ENCODE peak calls at places on chromosomes 2 and 18, in five cellular contexts. One of them, this sample, is unnamed.

GRCh38 chr2:155250800-155251199 is 552.3 kb downstream of the KCNJ3 start:
- DNase-seq in transverse colon: no peak
- DNase-seq in adrenal gland: no peak
- DNase-seq in uterus: no peak
- DNase-seq in GM23248: peak
- DNase-seq in this sample: no peak

GRCh38 chr18:12944724-12945123 is 3.1 kb upstream of the SEH1L start:
- DNase-seq in transverse colon: peak
- DNase-seq in adrenal gland: peak
- DNase-seq in uterus: no peak
- DNase-seq in GM23248: peak
- DNase-seq in this sample: peak

GRCh38 chr2:71685073-71685848 is 231.9 kb downstream of the DYSF start:
- DNase-seq in transverse colon: no peak
- DNase-seq in adrenal gland: no peak
- DNase-seq in uterus: no peak
- DNase-seq in GM23248: no peak
- DNase-seq in this sample: no peak

GRCh38 chr2:128361376-128362131 is 42.9 kb upstream of the HS6ST1 start:
- DNase-seq in transverse colon: no peak
- DNase-seq in adrenal gland: no peak
- DNase-seq in uterus: no peak
- DNase-seq in GM23248: no peak
- DNase-seq in this sample: no peak

GRCh38 chr18:65298422-65298821 is 452.4 kb upstream of the CDH7 start:
- DNase-seq in transverse colon: no peak
- DNase-seq in adrenal gland: peak
- DNase-seq in uterus: no peak
- DNase-seq in GM23248: no peak
- DNase-seq in this sample: no peak

GRCh38 chr2:46196871-46197462 is 100.2 kb upstream of the EPAS1 start:
- DNase-seq in transverse colon: no peak
- DNase-seq in adrenal gland: no peak
- DNase-seq in uterus: no peak
- DNase-seq in GM23248: no peak
- DNase-seq in this sample: no peak

GRCh38 chr2:6177796-6178195 is 485.6 kb downstream of the SOX11 start:
- DNase-seq in transverse colon: no peak
- DNase-seq in adrenal gland: no peak
- DNase-seq in uterus: no peak
- DNase-seq in GM23248: no peak
- DNase-seq in this sample: no peak

GRCh38 chr2:213764849-213765248 is 480.6 kb downstream of the SPAG16 start:
- DNase-seq in transverse colon: no peak
- DNase-seq in adrenal gland: no peak
- DNase-seq in uterus: no peak
- DNase-seq in GM23248: peak
- DNase-seq in this sample: no peak

GRCh38 chr2:38245114-38245641 is 131.9 kb downstream of the ATL2 start:
- DNase-seq in transverse colon: no peak
- DNase-seq in adrenal gland: no peak
- DNase-seq in uterus: no peak
- DNase-seq in GM23248: peak
- DNase-seq in this sample: no peak

GRCh38 chr2:16165518-16166326 is 225.4 kb downstream of the MYCN start:
- DNase-seq in transverse colon: no peak
- DNase-seq in adrenal gland: no peak
- DNase-seq in uterus: no peak
- DNase-seq in GM23248: no peak
- DNase-seq in this sample: no peak

GRCh38 chr2:120388222-120389035 is 42.5 kb downstream of the INHBB start:
- DNase-seq in transverse colon: peak
- DNase-seq in adrenal gland: no peak
- DNase-seq in uterus: no peak
- DNase-seq in GM23248: no peak
- DNase-seq in this sample: no peak

GRCh38 chr18:12515550-12515949 is 107.8 kb downstream of the PRELID3A start:
- DNase-seq in transverse colon: no peak
- DNase-seq in adrenal gland: no peak
- DNase-seq in uterus: no peak
- DNase-seq in GM23248: peak
- DNase-seq in this sample: no peak

GRCh38 chr2:100588071-100588786 is 25.4 kb downstream of the PDCL3 start:
- DNase-seq in transverse colon: no peak
- DNase-seq in adrenal gland: peak
- DNase-seq in uterus: no peak
- DNase-seq in GM23248: peak
- DNase-seq in this sample: no peak

GRCh38 chr2:173715483-173715882 is 249.7 kb downstream of the SP3 start:
- DNase-seq in transverse colon: no peak
- DNase-seq in adrenal gland: no peak
- DNase-seq in uterus: no peak
- DNase-seq in GM23248: no peak
- DNase-seq in this sample: no peak

GRCh38 chr2:46666044-46666662 is 186.8 kb downstream of the TMEM247 start:
- DNase-seq in transverse colon: peak
- DNase-seq in adrenal gland: no peak
- DNase-seq in uterus: peak
- DNase-seq in GM23248: no peak
- DNase-seq in this sample: peak

GRCh38 chr2:197168705-197169104 is 141.9 kb downstream of the ANKRD44 start:
- DNase-seq in transverse colon: peak
- DNase-seq in adrenal gland: peak
- DNase-seq in uterus: peak
- DNase-seq in GM23248: peak
- DNase-seq in this sample: peak

GRCh38 chr2:39266139-39266805 is 22.5 kb upstream of the CDKL4 start:
- DNase-seq in transverse colon: no peak
- DNase-seq in adrenal gland: no peak
- DNase-seq in uterus: no peak
- DNase-seq in GM23248: peak
- DNase-seq in this sample: no peak

GRCh38 chr2:24515841-24516240 is 24.8 kb downstream of the NCOA1 start:
- DNase-seq in transverse colon: no peak
- DNase-seq in adrenal gland: no peak
- DNase-seq in uterus: no peak
- DNase-seq in GM23248: peak
- DNase-seq in this sample: no peak

GRCh38 chr18:76621184-76621583 is 126.1 kb upstream of the ZNF516 start:
- DNase-seq in transverse colon: no peak
- DNase-seq in adrenal gland: peak
- DNase-seq in uterus: peak
- DNase-seq in GM23248: peak
- DNase-seq in this sample: no peak

GRCh38 chr2:218999881-219000568 is 6.8 kb upstream of the CRYBA2 start:
- DNase-seq in transverse colon: no peak
- DNase-seq in adrenal gland: no peak
- DNase-seq in uterus: no peak
- DNase-seq in GM23248: no peak
- DNase-seq in this sample: no peak

GRCh38 chr2:26970928-26971627 is 641 bp downstream of the MAPRE3 start:
- DNase-seq in transverse colon: no peak
- DNase-seq in adrenal gland: peak
- DNase-seq in uterus: peak
- DNase-seq in GM23248: peak
- DNase-seq in this sample: no peak

GRCh38 chr18:10122116-10122515 is 208.3 kb downstream of the VAPA start:
- DNase-seq in transverse colon: no peak
- DNase-seq in adrenal gland: peak
- DNase-seq in uterus: no peak
- DNase-seq in GM23248: peak
- DNase-seq in this sample: no peak

GRCh38 chr2:218996937-218997336 is 3.7 kb upstream of the CRYBA2 start:
- DNase-seq in transverse colon: no peak
- DNase-seq in adrenal gland: no peak
- DNase-seq in uterus: no peak
- DNase-seq in GM23248: no peak
- DNase-seq in this sample: no peak

GRCh38 chr2:207258191-207258991 is 92.6 kb upstream of the KLF7 start:
- DNase-seq in transverse colon: peak
- DNase-seq in adrenal gland: peak
- DNase-seq in uterus: peak
- DNase-seq in GM23248: peak
- DNase-seq in this sample: peak

GRCh38 chr18:58491113-58491696 is 137.7 kb downstream of the ALPK2 start:
- DNase-seq in transverse colon: peak
- DNase-seq in adrenal gland: no peak
- DNase-seq in uterus: peak
- DNase-seq in GM23248: no peak
- DNase-seq in this sample: no peak

GRCh38 chr18:46622999-46623398 is 34.0 kb downstream of the LOXHD1 start:
- DNase-seq in transverse colon: no peak
- DNase-seq in adrenal gland: no peak
- DNase-seq in uterus: no peak
- DNase-seq in GM23248: peak
- DNase-seq in this sample: no peak

GRCh38 chr2:166112193-166112605 is 15.6 kb downstream of the SCN1A start:
- DNase-seq in transverse colon: no peak
- DNase-seq in adrenal gland: no peak
- DNase-seq in uterus: no peak
- DNase-seq in GM23248: peak
- DNase-seq in this sample: no peak

GRCh38 chr2:134271758-134272157 is 17.9 kb downstream of the MGAT5 start:
- DNase-seq in transverse colon: no peak
- DNase-seq in adrenal gland: no peak
- DNase-seq in uterus: no peak
- DNase-seq in GM23248: no peak
- DNase-seq in this sample: no peak

GRCh38 chr18:69885841-69886531 is 61.7 kb downstream of the CD226 start:
- DNase-seq in transverse colon: no peak
- DNase-seq in adrenal gland: no peak
- DNase-seq in uterus: no peak
- DNase-seq in GM23248: no peak
- DNase-seq in this sample: no peak

GRCh38 chr2:162839419-162839818 is 852 bp upstream of the KCNH7 start:
- DNase-seq in transverse colon: no peak
- DNase-seq in adrenal gland: no peak
- DNase-seq in uterus: no peak
- DNase-seq in GM23248: no peak
- DNase-seq in this sample: no peak

GRCh38 chr2:206031162-206031784 is 54.7 kb downstream of the INO80D start:
- DNase-seq in transverse colon: no peak
- DNase-seq in adrenal gland: no peak
- DNase-seq in uterus: no peak
- DNase-seq in GM23248: peak
- DNase-seq in this sample: no peak

GRCh38 chr18:62715439-62715792 is at the start of gene PHLPP1:
- DNase-seq in transverse colon: no peak
- DNase-seq in adrenal gland: no peak
- DNase-seq in uterus: no peak
- DNase-seq in GM23248: no peak
- DNase-seq in this sample: no peak

GRCh38 chr2:176561706-176562105 is 292.5 kb downstream of the MTX2 start:
- DNase-seq in transverse colon: no peak
- DNase-seq in adrenal gland: no peak
- DNase-seq in uterus: no peak
- DNase-seq in GM23248: peak
- DNase-seq in this sample: no peak
- H3K27ac ChIP-seq in transverse colon: no peak
- H3K27ac ChIP-seq in adrenal gland: no peak
- H3K27ac ChIP-seq in uterus: no peak
- H3K27ac ChIP-seq in GM23248: peak
- H3K27ac ChIP-seq in this sample: no peak

DNA sequence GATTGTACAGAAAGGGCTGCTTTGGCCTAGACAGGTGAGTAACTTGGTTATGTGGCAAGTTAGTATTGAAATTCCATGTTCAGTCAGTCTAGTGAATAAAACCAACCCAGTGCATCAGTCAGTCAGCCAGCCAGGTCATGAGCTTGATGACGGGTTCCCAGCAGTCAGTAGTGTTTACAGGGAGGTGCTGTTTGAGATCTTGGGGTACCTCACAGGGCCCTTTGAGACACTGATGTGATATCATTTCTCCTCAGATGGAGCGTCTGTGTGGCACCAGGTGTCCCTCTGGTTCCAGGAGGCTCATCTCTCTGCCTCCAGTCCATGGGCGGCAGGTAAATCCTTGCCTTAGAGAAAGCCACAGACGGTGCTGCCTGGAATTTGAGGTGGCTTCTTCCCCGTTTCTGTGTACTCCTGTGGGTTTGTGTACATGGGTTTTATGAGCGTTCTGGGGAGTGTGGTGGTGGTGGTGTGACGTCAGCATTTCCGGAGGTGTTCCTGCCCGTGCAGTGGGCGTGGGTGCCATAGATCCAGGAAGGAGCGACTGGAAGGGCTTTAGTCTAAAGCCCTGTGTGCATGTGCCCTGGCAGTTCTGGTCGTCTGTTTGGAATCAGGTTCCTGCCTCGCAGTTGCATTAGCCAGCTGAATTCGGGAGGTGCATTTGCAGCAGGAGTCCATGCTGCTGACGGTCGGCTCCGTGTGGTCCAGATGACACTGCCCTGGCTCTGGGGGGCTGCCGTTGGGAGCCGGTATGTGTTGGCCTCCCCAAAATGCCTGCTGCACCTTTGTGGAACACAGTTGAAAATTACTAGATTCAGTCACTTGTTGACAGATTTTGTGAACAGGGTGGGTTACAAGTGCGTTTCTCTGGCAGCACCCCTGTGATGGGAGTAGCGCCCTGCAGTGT is 2.1 kb downstream of the CTDP1 start:
- DNase-seq in transverse colon: peak
- DNase-seq in adrenal gland: no peak
- DNase-seq in uterus: no peak
- DNase-seq in GM23248: peak
- DNase-seq in this sample: no peak
- H3K4me3 ChIP-seq in transverse colon: no peak
- H3K4me3 ChIP-seq in adrenal gland: no peak
- H3K4me3 ChIP-seq in uterus: no peak
- H3K4me3 ChIP-seq in GM23248: peak
- H3K4me3 ChIP-seq in this sample: peak

GRCh38 chr2:225164406-225165048 is 122.3 kb upstream of the DOCK10 start:
- DNase-seq in transverse colon: no peak
- DNase-seq in adrenal gland: peak
- DNase-seq in uterus: no peak
- DNase-seq in GM23248: peak
- DNase-seq in this sample: no peak
- H3K27ac ChIP-seq in transverse colon: no peak
- H3K27ac ChIP-seq in adrenal gland: no peak
- H3K27ac ChIP-seq in uterus: no peak
- H3K27ac ChIP-seq in GM23248: peak
- H3K27ac ChIP-seq in this sample: no peak

GRCh38 chr18:3873211-3873610 is 423.2 kb downstream of the TGIF1 start:
- DNase-seq in transverse colon: no peak
- DNase-seq in adrenal gland: no peak
- DNase-seq in uterus: no peak
- DNase-seq in GM23248: no peak
- DNase-seq in this sample: no peak

GRCh38 chr18:3874593-3874992 is 424.6 kb downstream of the TGIF1 start:
- DNase-seq in transverse colon: no peak
- DNase-seq in adrenal gland: no peak
- DNase-seq in uterus: no peak
- DNase-seq in GM23248: peak
- DNase-seq in this sample: no peak

GRCh38 chr18:3875376-3875775 is 425.4 kb downstream of the TGIF1 start:
- DNase-seq in transverse colon: no peak
- DNase-seq in adrenal gland: peak
- DNase-seq in uterus: no peak
- DNase-seq in GM23248: no peak
- DNase-seq in this sample: no peak

GRCh38 chr18:3872651-3873050 is 422.7 kb downstream of the TGIF1 start:
- DNase-seq in transverse colon: no peak
- DNase-seq in adrenal gland: no peak
- DNase-seq in uterus: no peak
- DNase-seq in GM23248: no peak
- DNase-seq in this sample: no peak

GRCh38 chr18:3873698-3874495 is 423.9 kb downstream of the TGIF1 start:
- DNase-seq in transverse colon: no peak
- DNase-seq in adrenal gland: peak
- DNase-seq in uterus: no peak
- DNase-seq in GM23248: peak
- DNase-seq in this sample: no peak
- H3K4me3 ChIP-seq in transverse colon: no peak
- H3K4me3 ChIP-seq in adrenal gland: no peak
- H3K4me3 ChIP-seq in uterus: no peak
- H3K4me3 ChIP-seq in GM23248: peak
- H3K4me3 ChIP-seq in this sample: no peak